ENCODE peak calls at places on chromosomes 2 and 18, in seven cellular contexts. M is neural progenitor cell, G is pancreas, I is astrocyte of the spinal cord, L is A549, F is hepatocyte, K is IMR-90. A is an unnamed sample.

GRCh38 chr18:55790296-55790695 is 202.3 kb upstream of the TCF4 start:
- DNase-seq in M (no peak), G (no peak), I (peak), L (peak), F (peak), K (peak), A (peak)

GRCh38 chr2:67641709-67642397 is 244.7 kb downstream of the ETAA1 start:
- DNase-seq in M (no peak), G (no peak), I (no peak), L (no peak), F (peak), K (peak), A (no peak)

GRCh38 chr2:191382801-191383200 is 137.6 kb downstream of the MYO1B start:
- DNase-seq in M (no peak), G (peak), I (peak), L (no peak), F (peak), K (peak), A (peak)

GRCh38 chr2:176121377-176122111 is 975 bp upstream of the HOXD9 start:
- DNase-seq in M (no peak), G (peak), I (no peak), L (no peak), F (no peak), K (no peak), A (no peak)

GRCh38 chr2:37037771-37038170 is 46.4 kb downstream of the HEATR5B start:
- DNase-seq in M (no peak), G (no peak), I (no peak), L (no peak), F (no peak), K (no peak), A (no peak)

GRCh38 chr2:177622516-177622915 is 229.9 kb downstream of the AGPS start:
- DNase-seq in M (peak), G (no peak), I (no peak), L (no peak), F (peak), K (no peak), A (no peak)

GRCh38 chr18:79570266-79571201 is 109.1 kb upstream of the CTDP1 start:
- DNase-seq in M (no peak), G (no peak), I (peak), L (no peak), F (no peak), K (peak), A (peak)

GRCh38 chr2:175205523-175205922 is 24.0 kb upstream of the ATP5MC3 start:
- DNase-seq in M (no peak), G (no peak), I (peak), L (no peak), F (no peak), K (peak), A (peak)

GRCh38 chr2:134897932-134898331 is 20.7 kb upstream of the CCNT2 start:
- DNase-seq in M (no peak), G (no peak), I (peak), L (no peak), F (no peak), K (peak), A (peak)

GRCh38 chr18:70982292-70982691 is 693.4 kb downstream of the SOCS6 start:
- DNase-seq in M (no peak), G (no peak), I (no peak), L (no peak), F (no peak), K (no peak), A (no peak)

GRCh38 chr2:217856159-217856558 is 146.6 kb downstream of the TNS1 start:
- DNase-seq in M (no peak), G (peak), I (no peak), L (no peak), F (no peak), K (no peak), A (no peak)

GRCh38 chr2:25331686-25332365 is 9.9 kb downstream of the DNMT3A start:
- DNase-seq in M (no peak), G (no peak), I (no peak), L (no peak), F (no peak), K (peak), A (no peak)

GRCh38 chr2:44197806-44198205 is 29.1 kb downstream of the PPM1B start:
- DNase-seq in M (no peak), G (no peak), I (no peak), L (no peak), F (no peak), K (no peak), A (no peak)

GRCh38 chr2:231449503-231450054 is 14.7 kb downstream of the NCL start:
- DNase-seq in M (no peak), G (no peak), I (no peak), L (no peak), F (no peak), K (no peak), A (no peak)

GRCh38 chr2:113291191-113291590 is 12.5 kb upstream of the PAX8 start:
- DNase-seq in M (peak), G (no peak), I (no peak), L (no peak), F (peak), K (no peak), A (no peak)

GRCh38 chr2:23988371-23988770 is 21.5 kb upstream of the MFSD2B start:
- DNase-seq in M (no peak), G (no peak), I (no peak), L (peak), F (no peak), K (peak), A (peak)

GRCh38 chr2:222076978-222077690 is 221.7 kb downstream of the PAX3 start:
- DNase-seq in M (no peak), G (no peak), I (peak), L (no peak), F (no peak), K (no peak), A (no peak)

GRCh38 chr18:8081267-8081666 is 514.2 kb downstream of the PTPRM start:
- DNase-seq in M (no peak), G (no peak), I (no peak), L (no peak), F (no peak), K (no peak), A (no peak)

GRCh38 chr2:198232281-198232680 is 427.9 kb downstream of the PLCL1 start:
- DNase-seq in M (no peak), G (no peak), I (no peak), L (no peak), F (no peak), K (no peak), A (no peak)

GRCh38 chr2:203667838-203668237 is 38.6 kb upstream of the CD28 start:
- DNase-seq in M (no peak), G (no peak), I (no peak), L (no peak), F (no peak), K (no peak), A (no peak)

GRCh38 chr2:235458839-235459273 is 35.0 kb upstream of the AGAP1 start:
- DNase-seq in M (no peak), G (no peak), I (no peak), L (no peak), F (peak), K (peak), A (peak)

GRCh38 chr2:62524293-62524941 is 18.4 kb upstream of the TMEM17 start:
- DNase-seq in M (no peak), G (no peak), I (no peak), L (no peak), F (no peak), K (no peak), A (peak)

GRCh38 chr2:83969085-83969484 is 490.0 kb downstream of the SUCLG1 start:
- DNase-seq in M (no peak), G (no peak), I (no peak), L (no peak), F (no peak), K (no peak), A (no peak)

GRCh38 chr2:15889800-15890498 is 50.4 kb upstream of the MYCN start:
- DNase-seq in M (no peak), G (no peak), I (no peak), L (no peak), F (no peak), K (no peak), A (no peak)

GRCh38 chr2:176085861-176086771 is 2.4 kb upstream of the EVX2 start:
- DNase-seq in M (peak), G (peak), I (no peak), L (no peak), F (peak), K (peak), A (peak)

GRCh38 chr2:71072492-71072891 is 4.0 kb downstream of the NAGK start:
- DNase-seq in M (no peak), G (no peak), I (no peak), L (no peak), F (no peak), K (no peak), A (no peak)

GRCh38 chr18:63141777-63142176 is 177.8 kb downstream of the BCL2 start:
- DNase-seq in M (no peak), G (no peak), I (no peak), L (no peak), F (no peak), K (no peak), A (no peak)

GRCh38 chr2:118670281-118670680 is 177.2 kb downstream of the EN1 start:
- DNase-seq in M (no peak), G (no peak), I (no peak), L (no peak), F (no peak), K (peak), A (peak)

GRCh38 chr2:68632026-68632425 is 11.4 kb upstream of the PROKR1 start:
- DNase-seq in M (no peak), G (no peak), I (no peak), L (no peak), F (no peak), K (no peak), A (peak)

GRCh38 chr18:77711096-77711495 is 461.4 kb downstream of the GALR1 start:
- DNase-seq in M (peak), G (no peak), I (no peak), L (no peak), F (no peak), K (no peak), A (no peak)
- TF ChIP-seq CTCF in M (peak), G (no peak), I (peak), L (peak), F (peak), K (peak), A (no peak)

DNA sequence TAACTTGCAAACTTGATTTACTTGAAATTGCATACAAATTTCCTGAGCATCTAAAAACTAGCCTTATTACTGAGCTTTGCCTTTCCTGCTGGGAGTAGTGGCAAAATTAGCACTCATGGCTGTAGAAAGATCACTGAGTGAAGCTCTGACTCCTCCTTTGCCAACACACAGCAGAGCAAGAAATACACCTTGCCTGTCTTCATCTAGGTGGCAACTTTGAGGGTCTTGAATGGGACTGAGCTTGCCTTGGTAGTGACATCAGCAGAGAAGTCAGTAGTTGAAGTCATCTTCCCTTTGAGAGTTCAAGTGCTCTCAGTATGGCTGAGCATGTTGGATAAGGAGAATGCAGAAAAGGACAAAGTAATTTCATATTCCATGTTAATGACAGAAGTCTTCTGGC is 5.9 kb downstream of the RRM2 start:
- DNase-seq in M (no peak), G (no peak), I (no peak), L (no peak), F (no peak), K (no peak), A (no peak)
- H3K4me3 ChIP-seq in M (no peak), G (no peak), I (no peak), L (no peak), F (no peak), K (no peak), A (no peak)

GRCh38 chr2:72825271-72826155 is at the start of gene EXOC6B:
- DNase-seq in M (peak), G (peak), I (peak), L (peak), F (peak), K (peak), A (peak)
- TF ChIP-seq CTCF in M (no peak), G (no peak), I (no peak), L (no peak), F (no peak), K (no peak), A (no peak)

GRCh38 chr18:77087391-77088141 is 45.0 kb downstream of the MBP start:
- DNase-seq in M (peak), G (peak), I (peak), L (no peak), F (peak), K (no peak), A (no peak)
- H3K4me3 ChIP-seq in M (peak), G (no peak), I (peak), L (no peak), F (peak), K (no peak), A (peak)

DNA sequence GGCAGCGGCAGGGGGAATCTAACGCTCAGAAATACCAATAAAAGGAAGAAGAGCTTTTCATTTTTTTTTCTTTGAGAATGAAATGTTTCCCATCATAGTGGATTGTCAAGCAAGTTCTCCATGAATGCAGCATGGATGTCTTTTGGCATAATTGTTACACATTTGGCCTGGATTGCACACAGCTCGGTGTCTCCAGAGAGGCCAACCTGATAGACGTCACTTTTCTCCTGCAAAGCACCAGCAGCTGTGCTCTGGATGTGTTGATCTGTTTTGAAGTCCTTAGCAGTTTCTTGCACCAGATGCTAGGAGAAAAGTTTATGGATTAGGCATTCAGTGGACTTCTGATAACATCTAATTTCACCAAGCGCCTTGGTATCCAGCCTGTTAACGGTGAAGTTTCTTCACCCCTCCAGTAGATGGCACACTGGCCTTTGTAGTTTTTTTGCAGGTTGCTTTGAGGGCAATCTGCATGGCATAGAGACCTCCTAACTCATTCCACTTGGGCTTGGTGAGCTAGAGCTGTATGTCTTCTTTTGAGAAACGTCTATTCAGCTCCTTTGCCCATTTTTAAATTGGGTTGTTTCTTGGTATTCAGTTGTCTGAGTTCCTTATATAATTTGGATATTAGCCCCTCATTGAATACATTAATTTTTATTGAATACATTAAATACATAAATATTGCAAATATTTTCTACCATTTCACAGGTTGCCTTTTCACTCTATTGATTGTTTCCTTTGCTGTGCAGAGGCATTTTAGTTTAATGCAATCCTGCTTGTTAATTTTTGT is 59.7 kb downstream of the PTH2R start:
- DNase-seq in M (peak), G (no peak), I (peak), L (peak), F (peak), K (peak), A (peak)
- TF ChIP-seq CTCF in M (peak), G (peak), I (peak), L (peak), F (peak), K (peak), A (peak)

DNA sequence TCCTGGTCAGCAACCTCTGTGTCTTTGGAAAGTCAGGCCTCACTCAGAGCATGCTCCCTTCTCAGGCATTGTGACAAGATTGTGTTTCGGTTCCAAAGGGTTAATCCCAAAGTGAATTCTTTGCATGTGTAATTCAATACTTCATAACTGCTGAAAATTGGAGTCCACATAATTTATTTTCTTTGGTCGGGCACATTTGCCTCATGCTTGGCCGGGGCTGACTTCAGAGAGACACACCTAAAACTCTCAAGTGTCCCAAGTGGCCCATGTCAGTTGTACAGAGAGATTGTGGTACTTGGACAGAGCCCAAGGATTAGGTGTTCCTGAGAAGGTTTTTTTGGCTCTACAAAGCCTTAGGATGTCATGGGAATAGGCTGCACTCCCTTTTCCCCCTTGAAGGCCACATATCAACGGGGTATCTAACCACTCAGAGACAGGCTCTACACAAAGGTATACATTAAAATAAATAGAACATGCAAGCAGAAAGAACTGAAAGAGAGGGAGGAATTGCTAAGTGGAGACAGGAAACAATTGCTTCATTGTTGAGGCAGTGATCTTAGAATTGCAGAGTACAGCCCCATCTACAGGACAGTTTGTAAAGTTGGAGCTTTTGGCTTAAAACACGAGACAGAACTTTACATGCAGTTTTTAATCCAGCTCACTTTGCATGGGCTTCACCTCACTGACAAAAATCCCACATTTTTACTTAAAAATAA is 1232.3 kb upstream of the ZEB2 start:
- DNase-seq in M (peak), G (no peak), I (peak), L (peak), F (peak), K (peak), A (peak)
- H3K4me3 ChIP-seq in M (no peak), G (no peak), I (no peak), L (no peak), F (no peak), K (no peak), A (no peak)

GRCh38 chr2:138846216-138846821 is 66.1 kb upstream of the NXPH2 start:
- DNase-seq in M (peak), G (no peak), I (peak), L (peak), F (peak), K (peak), A (peak)
- TF ChIP-seq CTCF in M (peak), G (peak), I (peak), L (peak), F (peak), K (peak), A (peak)

GRCh38 chr2:101960903-101961286 is 30.9 kb upstream of the IL1R2 start:
- DNase-seq in M (no peak), G (no peak), I (no peak), L (no peak), F (no peak), K (no peak), A (no peak)
- H3K4me3 ChIP-seq in M (no peak), G (no peak), I (no peak), L (no peak), F (no peak), K (no peak), A (no peak)

A was measured in fibroblast of pulmonary artery.